ENCODE peak calls at places on chromosomes 7 and 10, in ten cellular contexts. F is IMR-90; E is SK-N-SH; T is thoracic aorta; C is activated CD8-positive, alpha-beta T cell treated with anti-CD3 and anti-CD28 coated beads for 36 hours; J is nephron progenitor cell; S is hepatocyte; Q is neural progenitor cell; N is Peyer's patch; A is CD8-positive, alpha-beta T cell. Z is an unnamed sample.

GRCh38 chr10:129896231-129897150 is 67.6 kb downstream of the EBF3 start:
- DNase-seq in F (no peak), E (no peak), T (no peak), C (no peak), J (no peak), S (no peak), Q (peak), N (no peak), A (no peak), Z (no peak)

GRCh38 chr7:27134392-27134791 is 3.8 kb upstream of the HOXA4 start:
- DNase-seq in F (peak), E (no peak), T (no peak), C (peak), J (no peak), S (no peak), Q (no peak), N (no peak), A (no peak), Z (peak)

GRCh38 chr7:75962607-75963382 is 31.6 kb downstream of the TMEM120A start:
- DNase-seq in F (peak), E (peak), T (no peak), C (no peak), J (no peak), S (peak), Q (peak), N (no peak), A (no peak), Z (peak)

GRCh38 chr10:98259606-98260319 is 8.2 kb downstream of the LOXL4 start:
- DNase-seq in F (peak), E (no peak), T (no peak), C (no peak), J (no peak), S (no peak), Q (no peak), N (no peak), A (no peak), Z (peak)

GRCh38 chr7:100611983-100612729 is at the start of gene MOSPD3:
- DNase-seq in F (peak), E (peak), T (peak), C (peak), J (peak), S (peak), Q (peak), N (peak), A (peak), Z (peak)

GRCh38 chr7:44189286-44189992 is at the start of gene GCK:
- DNase-seq in F (no peak), E (no peak), T (no peak), C (no peak), J (peak), S (no peak), Q (peak), N (no peak), A (no peak), Z (no peak)

GRCh38 chr7:18087687-18088078 is 60.0 kb upstream of the PRPS1L1 start:
- DNase-seq in F (no peak), E (peak), T (no peak), C (no peak), J (peak), S (peak), Q (peak), N (no peak), A (no peak), Z (no peak)

GRCh38 chr7:30474893-30475292 is 3.7 kb downstream of the NOD1 start:
- DNase-seq in F (peak), E (no peak), T (no peak), C (no peak), J (no peak), S (no peak), Q (no peak), N (no peak), A (no peak), Z (peak)

GRCh38 chr7:137772748-137773147 is 74.0 kb downstream of the DGKI start:
- DNase-seq in F (peak), E (no peak), T (no peak), C (no peak), J (no peak), S (no peak), Q (no peak), N (no peak), A (no peak), Z (peak)

GRCh38 chr10:132632851-132633684 is 95.5 kb downstream of the INPP5A start:
- DNase-seq in F (peak), E (no peak), T (no peak), C (no peak), J (no peak), S (no peak), Q (no peak), N (peak), A (no peak), Z (peak)

DNA sequence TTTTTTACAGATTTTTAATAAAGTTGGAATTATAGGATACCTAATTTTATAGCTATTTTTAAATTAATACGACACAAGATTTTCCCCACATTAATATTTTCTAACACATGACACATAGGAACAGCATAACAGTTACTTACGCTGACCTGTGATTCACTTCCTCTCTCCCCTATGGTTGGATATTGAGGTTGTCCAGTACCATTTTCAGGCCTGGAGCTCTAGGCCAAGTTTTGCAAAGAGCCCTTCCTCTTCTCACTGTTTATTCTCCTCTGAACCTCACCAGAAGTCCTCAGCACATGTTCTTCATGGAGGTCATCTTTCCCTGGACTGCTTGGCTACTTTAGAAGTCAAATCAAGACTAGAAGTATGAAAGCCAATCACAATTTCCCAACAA is 28.2 kb downstream of the LYZL1 start:
- DNase-seq in F (peak), E (no peak), T (no peak), C (no peak), J (no peak), S (no peak), Q (no peak), N (no peak), A (no peak), Z (peak)
- TF ChIP-seq CTCF in F (no peak), E (no peak), T (no peak), C (no peak), J (no peak), S (no peak), Q (no peak), N (no peak), A (no peak), Z (no peak)

DNA sequence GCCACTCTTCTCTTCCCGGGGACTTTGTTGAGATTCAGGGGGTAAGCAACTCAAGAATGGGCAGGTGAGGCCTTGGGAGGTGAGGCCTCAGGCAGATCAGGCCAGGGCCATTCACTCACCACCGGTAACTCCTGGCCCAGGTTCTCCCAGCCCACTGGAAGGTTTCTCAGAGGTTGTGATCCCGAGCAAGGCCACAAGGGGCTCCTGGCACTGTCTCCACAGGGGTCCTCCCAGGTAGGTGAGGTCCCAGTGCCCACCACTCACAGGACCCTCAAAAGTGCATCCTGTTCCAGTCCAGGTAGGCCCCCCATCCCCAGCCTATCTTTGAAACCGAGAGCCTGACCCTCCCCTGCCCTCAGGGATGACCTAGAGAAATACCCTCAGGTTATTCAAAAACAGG is 236.1 kb downstream of the BUB3 start:
- DNase-seq in F (no peak), E (peak), T (no peak), C (no peak), J (no peak), S (no peak), Q (no peak), N (no peak), A (no peak), Z (no peak)
- TF ChIP-seq CTCF in F (no peak), E (no peak), T (no peak), C (no peak), J (no peak), S (no peak), Q (no peak), N (no peak), A (no peak), Z (no peak)

GRCh38 chr10:30509508-30509907 is 75.5 kb downstream of the MAP3K8 start:
- DNase-seq in F (no peak), E (no peak), T (no peak), C (no peak), J (no peak), S (no peak), Q (no peak), N (no peak), A (no peak), Z (no peak)

GRCh38 chr10:30510932-30511700 is 77.1 kb downstream of the MAP3K8 start:
- DNase-seq in F (no peak), E (no peak), T (no peak), C (no peak), J (no peak), S (no peak), Q (no peak), N (no peak), A (no peak), Z (no peak)

GRCh38 chr10:30505543-30506298 is 71.7 kb downstream of the MAP3K8 start:
- DNase-seq in F (no peak), E (no peak), T (no peak), C (no peak), J (no peak), S (no peak), Q (no peak), N (no peak), A (no peak), Z (no peak)

DNA sequence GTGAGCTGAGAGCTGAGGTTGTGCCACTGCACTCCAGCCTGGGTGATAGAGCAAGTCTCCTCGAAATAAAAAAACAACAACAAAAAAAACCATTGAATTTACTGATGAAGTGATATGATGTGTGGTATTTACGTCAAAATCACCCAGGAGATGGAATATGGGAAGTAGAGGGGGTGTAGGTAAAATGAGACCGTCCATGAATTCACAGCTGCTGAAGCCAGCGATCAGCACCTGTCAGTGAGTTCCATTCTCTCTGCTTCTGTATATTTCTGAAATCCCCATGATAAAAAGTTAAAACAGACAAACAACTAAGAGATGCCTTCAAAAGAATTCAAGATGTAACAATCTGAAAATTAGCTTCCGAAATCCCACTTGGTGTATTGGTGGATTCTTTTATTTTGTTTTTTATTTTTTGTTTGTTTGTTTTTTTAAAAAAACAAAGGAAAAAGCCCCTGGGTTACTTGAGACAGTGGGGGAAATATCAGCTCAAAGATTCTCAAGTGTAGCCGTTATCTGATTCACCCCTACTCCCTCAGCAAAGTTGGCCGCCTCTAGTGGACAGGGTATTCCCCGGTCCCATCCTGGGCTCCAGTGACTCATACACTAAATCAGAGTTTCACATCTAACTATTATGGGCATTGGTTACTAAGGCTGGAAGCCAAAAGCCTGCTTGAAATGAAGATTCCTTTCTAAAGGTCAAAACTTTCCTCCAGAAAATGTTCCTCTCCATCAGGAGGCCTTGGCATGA is 76.4 kb downstream of the MAP3K8 start:
- DNase-seq in F (peak), E (no peak), T (peak), C (peak), J (no peak), S (peak), Q (no peak), N (no peak), A (no peak), Z (peak)
- TF ChIP-seq CTCF in F (peak), E (peak), T (peak), C (no peak), J (no peak), S (peak), Q (no peak), N (no peak), A (no peak), Z (peak)

DNA sequence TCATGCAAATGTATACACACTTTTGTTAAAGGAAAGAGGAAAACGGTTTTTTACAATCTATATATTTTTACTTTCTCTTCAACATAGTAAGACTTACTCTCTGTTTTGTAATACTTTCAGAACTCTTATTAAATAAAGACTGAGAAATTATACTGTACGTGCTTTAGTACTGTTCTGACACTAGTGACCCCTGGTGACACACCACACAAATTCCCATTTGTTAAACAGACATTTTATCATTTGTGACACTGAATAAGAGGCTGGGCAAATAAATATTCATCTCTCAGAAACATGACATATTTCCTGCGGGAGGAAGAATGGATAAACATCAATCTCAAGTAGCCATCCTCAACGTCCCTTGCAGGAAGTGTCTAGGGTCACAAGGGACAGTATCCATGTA is 68.9 kb upstream of the ZNF33B start:
- DNase-seq in F (no peak), E (no peak), T (no peak), C (no peak), J (no peak), S (no peak), Q (no peak), N (no peak), A (no peak), Z (no peak)
- TF ChIP-seq CTCF in F (no peak), E (no peak), T (no peak), C (no peak), J (no peak), S (peak), Q (no peak), N (no peak), A (no peak), Z (no peak)

DNA sequence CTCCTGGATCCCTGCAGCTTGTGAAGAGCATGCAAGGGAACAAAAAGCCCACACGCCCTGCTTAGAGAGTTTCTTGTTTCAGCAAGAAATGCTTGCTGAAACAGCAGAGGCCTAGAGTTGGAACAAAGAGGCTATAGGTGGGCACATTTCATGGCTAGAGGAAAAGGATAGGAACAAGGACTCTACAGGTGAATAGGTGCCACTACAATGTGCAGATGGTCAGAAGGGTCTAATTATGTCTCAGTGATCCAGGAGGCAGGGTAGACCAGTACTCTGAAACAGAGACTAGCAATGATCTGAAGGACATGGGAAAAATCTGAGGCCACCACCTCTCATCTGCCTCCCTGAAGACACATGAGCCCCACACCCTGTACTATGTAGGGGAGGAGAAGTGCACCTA is 609.0 kb downstream of the REEP3 start:
- DNase-seq in F (no peak), E (no peak), T (no peak), C (no peak), J (no peak), S (no peak), Q (no peak), N (no peak), A (no peak), Z (no peak)
- TF ChIP-seq CTCF in F (no peak), E (no peak), T (no peak), C (no peak), J (no peak), S (no peak), Q (peak), N (no peak), A (no peak), Z (no peak)

DNA sequence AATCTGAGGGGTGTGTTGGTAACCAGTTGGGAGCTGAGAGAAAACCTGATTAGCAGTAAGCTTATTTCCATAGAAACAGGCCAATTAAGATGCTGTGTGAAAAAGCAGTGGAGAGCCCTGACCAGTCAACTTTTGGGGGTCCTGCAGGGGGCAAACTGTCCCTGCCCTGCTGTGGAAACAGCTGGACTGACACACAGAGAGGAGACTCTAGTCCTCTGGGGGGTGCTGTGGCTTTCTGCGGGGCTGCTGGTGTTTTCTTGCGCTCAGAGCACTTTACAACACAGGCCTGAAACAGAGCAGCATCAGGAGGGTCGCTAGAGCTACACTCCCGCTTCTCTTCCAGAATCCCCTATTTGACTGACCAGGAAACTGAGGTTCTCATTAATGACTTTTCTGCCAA is 546.9 kb upstream of the GALNT17 start:
- DNase-seq in F (no peak), E (peak), T (no peak), C (peak), J (no peak), S (no peak), Q (peak), N (no peak), A (no peak), Z (no peak)
- TF ChIP-seq CTCF in F (peak), E (peak), T (no peak), C (no peak), J (no peak), S (peak), Q (peak), N (no peak), A (no peak), Z (no peak)

DNA sequence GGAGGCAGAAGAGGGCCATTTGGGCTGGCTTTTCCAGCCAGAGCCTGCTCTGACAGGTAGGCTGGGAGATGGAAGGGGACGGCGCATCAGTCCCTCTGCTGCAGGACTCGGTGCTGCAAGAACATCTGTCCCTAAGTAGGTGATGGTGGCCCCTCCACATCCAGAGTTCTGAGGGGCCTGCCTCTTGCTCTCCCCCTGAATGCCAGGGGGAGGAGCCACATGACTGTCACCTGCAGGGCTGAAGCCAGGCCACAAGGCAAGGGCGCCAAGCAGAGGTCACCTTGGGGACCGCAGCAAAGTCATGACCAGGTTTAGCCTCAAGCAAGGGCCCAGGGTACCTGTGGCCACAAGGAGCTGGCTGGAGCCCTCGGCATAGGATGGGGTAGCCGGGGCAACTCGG is 99.4 kb downstream of the FAM53B start:
- DNase-seq in F (no peak), E (no peak), T (no peak), C (no peak), J (no peak), S (no peak), Q (no peak), N (no peak), A (no peak), Z (no peak)
- TF ChIP-seq CTCF in F (no peak), E (no peak), T (no peak), C (no peak), J (no peak), S (no peak), Q (no peak), N (no peak), A (no peak), Z (no peak)

DNA sequence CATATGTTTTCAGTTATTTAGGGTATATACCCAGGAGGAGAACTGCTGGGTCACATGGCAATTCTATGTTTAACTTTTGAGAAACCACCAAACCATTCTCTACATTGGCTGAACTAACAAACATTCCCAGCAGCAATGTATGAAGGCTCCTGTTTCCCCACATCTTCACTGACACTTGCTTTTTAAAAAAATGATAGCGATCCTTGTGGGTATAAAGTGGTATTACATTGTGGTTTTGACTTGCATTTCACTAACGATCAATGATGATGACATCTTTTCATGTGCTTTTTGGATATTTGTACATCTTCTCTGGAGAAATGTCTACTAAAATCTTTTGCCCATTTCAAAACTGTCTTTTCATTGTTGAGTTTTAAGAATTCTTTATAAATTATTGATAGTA is 51.2 kb upstream of the ANAPC16 start:
- DNase-seq in F (peak), E (no peak), T (no peak), C (no peak), J (no peak), S (no peak), Q (no peak), N (no peak), A (no peak), Z (no peak)
- TF ChIP-seq CTCF in F (no peak), E (no peak), T (no peak), C (peak), J (peak), S (no peak), Q (peak), N (peak), A (peak), Z (no peak)

DNA sequence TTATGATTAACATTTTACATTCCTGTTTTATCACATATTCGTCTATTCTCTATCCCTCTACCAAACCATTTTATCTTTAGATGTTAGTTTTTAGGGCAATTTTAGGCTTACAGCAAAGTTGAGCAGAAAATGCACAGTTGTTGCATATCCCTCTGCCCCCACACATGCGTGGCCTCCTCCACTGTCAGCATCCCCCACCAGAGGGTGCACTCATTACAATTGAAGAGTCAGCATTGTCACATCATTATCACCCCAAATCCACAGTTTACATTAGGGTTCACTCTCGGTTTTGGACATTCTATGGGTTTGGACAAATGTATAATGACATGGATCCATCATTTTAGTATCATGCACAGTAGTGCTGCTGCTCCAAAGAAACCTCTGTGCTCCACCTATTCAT is 86.4 kb downstream of the WDR37 start:
- DNase-seq in F (no peak), E (no peak), T (no peak), C (peak), J (no peak), S (no peak), Q (peak), N (no peak), A (no peak), Z (no peak)
- TF ChIP-seq CTCF in F (no peak), E (peak), T (no peak), C (peak), J (no peak), S (no peak), Q (peak), N (peak), A (peak), Z (peak)